ENCODE peak calls at places on chromosome 13, in five cellular contexts. One of them, this sample, is unnamed.

GRCh38 chr13:38308736-38309135 is 40.9 kb upstream of the UFM1 start:
- DNase-seq in neural progenitor cell: no peak
- DNase-seq in heart left ventricle: no peak
- DNase-seq in BE2C: no peak
- DNase-seq in CD8-positive, alpha-beta T cell: no peak
- DNase-seq in this sample: no peak

GRCh38 chr13:69324109-69324886 is 783.3 kb upstream of the ATXN8OS start:
- DNase-seq in neural progenitor cell: peak; percentile 29
- DNase-seq in heart left ventricle: no peak
- DNase-seq in BE2C: no peak
- DNase-seq in CD8-positive, alpha-beta T cell: no peak
- DNase-seq in this sample: no peak

GRCh38 chr13:73397486-73398020 is 338.7 kb downstream of the KLF5 start:
- DNase-seq in neural progenitor cell: peak; percentile 9
- DNase-seq in heart left ventricle: no peak
- DNase-seq in BE2C: no peak
- DNase-seq in CD8-positive, alpha-beta T cell: no peak
- DNase-seq in this sample: no peak

GRCh38 chr13:113145496-113145895 is 13.0 kb upstream of the PROZ start:
- DNase-seq in neural progenitor cell: no peak
- DNase-seq in heart left ventricle: no peak
- DNase-seq in BE2C: no peak
- DNase-seq in CD8-positive, alpha-beta T cell: no peak
- DNase-seq in this sample: no peak

GRCh38 chr13:113667771-113668490 is 912 bp downstream of the GRK1 start:
- DNase-seq in neural progenitor cell: no peak
- DNase-seq in heart left ventricle: no peak
- DNase-seq in BE2C: peak; percentile 4
- DNase-seq in CD8-positive, alpha-beta T cell: no peak
- DNase-seq in this sample: peak; percentile 8

GRCh38 chr13:21047087-21047486 is 14.3 kb downstream of the LATS2 start:
- DNase-seq in neural progenitor cell: no peak
- DNase-seq in heart left ventricle: no peak
- DNase-seq in BE2C: no peak
- DNase-seq in CD8-positive, alpha-beta T cell: no peak
- DNase-seq in this sample: no peak

GRCh38 chr13:93283255-93283654 is 56.6 kb downstream of the GPC6 start:
- DNase-seq in neural progenitor cell: no peak
- DNase-seq in heart left ventricle: no peak
- DNase-seq in BE2C: no peak
- DNase-seq in CD8-positive, alpha-beta T cell: no peak
- DNase-seq in this sample: no peak

GRCh38 chr13:105410602-105411001 is 1124.9 kb downstream of the EFNB2 start:
- DNase-seq in neural progenitor cell: peak; percentile 77
- DNase-seq in heart left ventricle: peak; percentile 29
- DNase-seq in BE2C: peak; percentile 70
- DNase-seq in CD8-positive, alpha-beta T cell: no peak
- DNase-seq in this sample: no peak

GRCh38 chr13:23608704-23609413 is 38.6 kb downstream of the TNFRSF19 start:
- DNase-seq in neural progenitor cell: no peak
- DNase-seq in heart left ventricle: peak; percentile 64
- DNase-seq in BE2C: peak; percentile 81
- DNase-seq in CD8-positive, alpha-beta T cell: no peak
- DNase-seq in this sample: peak; percentile 40

GRCh38 chr13:36412736-36413135 is 19.6 kb upstream of the CCNA1 start:
- DNase-seq in neural progenitor cell: no peak
- DNase-seq in heart left ventricle: no peak
- DNase-seq in BE2C: no peak
- DNase-seq in CD8-positive, alpha-beta T cell: no peak
- DNase-seq in this sample: peak; percentile 60

GRCh38 chr13:40772765-40773473 is 1.9 kb upstream of the MRPS31 start:
- DNase-seq in neural progenitor cell: no peak
- DNase-seq in heart left ventricle: no peak
- DNase-seq in BE2C: no peak
- DNase-seq in CD8-positive, alpha-beta T cell: no peak
- DNase-seq in this sample: no peak

GRCh38 chr13:114088863-114089262 is 43.6 kb downstream of the RASA3 start:
- DNase-seq in neural progenitor cell: no peak
- DNase-seq in heart left ventricle: no peak
- DNase-seq in BE2C: no peak
- DNase-seq in CD8-positive, alpha-beta T cell: no peak
- DNase-seq in this sample: no peak

GRCh38 chr13:92224052-92224821 is 825.8 kb downstream of the GPC5 start:
- DNase-seq in neural progenitor cell: no peak
- DNase-seq in heart left ventricle: peak; percentile 17
- DNase-seq in BE2C: no peak
- DNase-seq in CD8-positive, alpha-beta T cell: no peak
- DNase-seq in this sample: no peak

GRCh38 chr13:107234315-107234714 is 666.4 kb upstream of the ARGLU1 start:
- DNase-seq in neural progenitor cell: no peak
- DNase-seq in heart left ventricle: no peak
- DNase-seq in BE2C: no peak
- DNase-seq in CD8-positive, alpha-beta T cell: no peak
- DNase-seq in this sample: no peak

GRCh38 chr13:73168226-73168992 is 109.6 kb downstream of the KLF5 start:
- DNase-seq in neural progenitor cell: no peak
- DNase-seq in heart left ventricle: no peak
- DNase-seq in BE2C: no peak
- DNase-seq in CD8-positive, alpha-beta T cell: no peak
- DNase-seq in this sample: no peak

GRCh38 chr13:44425041-44425814 is 51.6 kb downstream of the SERP2 start:
- DNase-seq in neural progenitor cell: no peak
- DNase-seq in heart left ventricle: no peak
- DNase-seq in BE2C: no peak
- DNase-seq in CD8-positive, alpha-beta T cell: no peak
- DNase-seq in this sample: no peak
- H3K4me3 ChIP-seq in neural progenitor cell: no peak overlapping the region
- H3K4me3 ChIP-seq in heart left ventricle: no peak overlapping the region
- H3K4me3 ChIP-seq in BE2C: no peak overlapping the region
- H3K4me3 ChIP-seq in CD8-positive, alpha-beta T cell: no peak overlapping the region
- H3K4me3 ChIP-seq in this sample: no peak overlapping the region

GRCh38 chr13:48233886-48234488 is 981 bp downstream of the ITM2B start:
- DNase-seq in neural progenitor cell: peak; percentile 26
- DNase-seq in heart left ventricle: no peak
- DNase-seq in BE2C: no peak
- DNase-seq in CD8-positive, alpha-beta T cell: no peak
- DNase-seq in this sample: no peak

GRCh38 chr13:48235814-48236135 is 2.8 kb downstream of the ITM2B start:
- DNase-seq in neural progenitor cell: no peak
- DNase-seq in heart left ventricle: no peak
- DNase-seq in BE2C: no peak
- DNase-seq in CD8-positive, alpha-beta T cell: no peak
- DNase-seq in this sample: no peak

GRCh38 chr13:48234652-48235099 is 1.7 kb downstream of the ITM2B start:
- DNase-seq in neural progenitor cell: no peak
- DNase-seq in heart left ventricle: no peak
- DNase-seq in BE2C: no peak
- DNase-seq in CD8-positive, alpha-beta T cell: no peak
- DNase-seq in this sample: no peak

GRCh38 chr13:48236528-48237353 is 3.7 kb downstream of the ITM2B start:
- DNase-seq in neural progenitor cell: no peak
- DNase-seq in heart left ventricle: no peak
- DNase-seq in BE2C: no peak
- DNase-seq in CD8-positive, alpha-beta T cell: no peak
- DNase-seq in this sample: no peak

GRCh38 chr13:48235100-48235813 is 2.3 kb downstream of the ITM2B start:
- DNase-seq in neural progenitor cell: peak; percentile 42
- DNase-seq in heart left ventricle: no peak
- DNase-seq in BE2C: peak; percentile 85
- DNase-seq in CD8-positive, alpha-beta T cell: no peak
- DNase-seq in this sample: no peak
- H3K4me1 ChIP-seq in neural progenitor cell: peaks cover 38% of the 10 kb centered on the region
- H3K4me1 ChIP-seq in heart left ventricle: peaks cover 61% of the 10 kb centered on the region
- H3K4me1 ChIP-seq in BE2C: peaks cover 13% of the 10 kb centered on the region
- H3K4me1 ChIP-seq in CD8-positive, alpha-beta T cell: peaks cover 61% of the 10 kb centered on the region
- H3K4me1 ChIP-seq in this sample: no peaks in the 10 kb centered on the region

GRCh38 chr13:28819748-28820098 is 416 bp upstream of the MTUS2 start:
- DNase-seq in neural progenitor cell: peak; percentile 94
- DNase-seq in heart left ventricle: peak; percentile 69
- DNase-seq in BE2C: peak; percentile 82
- DNase-seq in CD8-positive, alpha-beta T cell: no peak
- DNase-seq in this sample: no peak
- H3K27me3 ChIP-seq in neural progenitor cell: peaks cover 68% of the 10 kb centered on the region
- H3K27me3 ChIP-seq in heart left ventricle: no peaks in the 10 kb centered on the region
- H3K27me3 ChIP-seq in BE2C: peaks cover 59% of the 10 kb centered on the region
- H3K27me3 ChIP-seq in CD8-positive, alpha-beta T cell: no peaks in the 10 kb centered on the region
- H3K27me3 ChIP-seq in this sample: no peaks in the 10 kb centered on the region

GRCh38 chr13:82693607-82694006 is 1188.7 kb downstream of the SLITRK1 start:
- DNase-seq in neural progenitor cell: no peak
- DNase-seq in heart left ventricle: no peak
- DNase-seq in BE2C: no peak
- DNase-seq in CD8-positive, alpha-beta T cell: no peak
- DNase-seq in this sample: no peak

DNA sequence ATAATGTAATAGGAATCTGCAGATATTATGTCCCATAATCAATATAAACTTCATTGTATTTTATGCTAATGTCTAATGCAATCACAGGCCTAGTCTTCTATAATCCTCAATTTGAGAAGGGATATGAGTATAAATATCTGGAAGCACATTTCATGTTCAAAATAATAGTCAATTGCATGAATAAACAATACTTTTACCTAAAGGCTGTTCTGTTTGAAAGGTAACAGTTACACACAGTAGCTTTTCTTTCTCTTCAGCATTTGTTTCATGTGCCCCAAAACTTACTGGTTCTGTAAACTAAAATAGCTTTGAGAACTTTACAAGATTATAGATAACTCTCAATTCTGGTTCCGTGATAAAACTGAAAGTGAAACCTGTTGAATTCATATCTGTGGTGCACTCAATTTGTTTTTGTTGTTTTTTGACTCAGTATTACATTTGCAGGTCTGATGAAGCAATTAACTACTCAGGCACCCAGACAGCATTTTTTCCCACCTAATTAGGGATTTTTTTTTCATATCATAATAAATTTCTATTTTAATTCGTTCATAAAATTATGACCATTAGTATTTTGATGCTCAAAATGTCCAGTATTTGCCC is 1193.8 kb downstream of the SLITRK1 start:
- DNase-seq in neural progenitor cell: no peak
- DNase-seq in heart left ventricle: no peak
- DNase-seq in BE2C: no peak
- DNase-seq in CD8-positive, alpha-beta T cell: no peak
- DNase-seq in this sample: no peak
- H3K4me3 ChIP-seq in neural progenitor cell: no peak overlapping the region
- H3K4me3 ChIP-seq in heart left ventricle: peak overlapping the region; percentile 12
- H3K4me3 ChIP-seq in BE2C: no peak overlapping the region
- H3K4me3 ChIP-seq in CD8-positive, alpha-beta T cell: peak overlapping the region; percentile 21
- H3K4me3 ChIP-seq in this sample: peak overlapping the region; percentile 18

GRCh38 chr13:29844441-29844840 is 6.0 kb downstream of the UBL3 start:
- DNase-seq in neural progenitor cell: no peak
- DNase-seq in heart left ventricle: no peak
- DNase-seq in BE2C: no peak
- DNase-seq in CD8-positive, alpha-beta T cell: no peak
- DNase-seq in this sample: no peak
- H3K4me1 ChIP-seq in neural progenitor cell: peaks cover 26% of the 10 kb centered on the region
- H3K4me1 ChIP-seq in heart left ventricle: peaks cover 48% of the 10 kb centered on the region
- H3K4me1 ChIP-seq in BE2C: peaks cover 3% of the 10 kb centered on the region
- H3K4me1 ChIP-seq in CD8-positive, alpha-beta T cell: peaks cover 29% of the 10 kb centered on the region
- H3K4me1 ChIP-seq in this sample: no peaks in the 10 kb centered on the region

GRCh38 chr13:19345916-19346422 is 164.3 kb upstream of the TUBA3C start:
- DNase-seq in neural progenitor cell: no peak
- DNase-seq in heart left ventricle: no peak
- DNase-seq in BE2C: no peak
- DNase-seq in CD8-positive, alpha-beta T cell: no peak
- DNase-seq in this sample: no peak
- H3K27me3 ChIP-seq in neural progenitor cell: no peaks in the 10 kb centered on the region
- H3K27me3 ChIP-seq in heart left ventricle: no peaks in the 10 kb centered on the region
- H3K27me3 ChIP-seq in BE2C: no peaks in the 10 kb centered on the region
- H3K27me3 ChIP-seq in CD8-positive, alpha-beta T cell: no peaks in the 10 kb centered on the region
- H3K27me3 ChIP-seq in this sample: no peaks in the 10 kb centered on the region

This sample was measured in uterus.